ENCODE peak calls at places on chromosome 16, in four cellular contexts. P is brain pericyte, O is small intestine, H is HFF-Myc. X is an unnamed sample.

GRCh38 chr16:70572050-70572925 is 48.7 kb downstream of the SF3B3 start:
- DNase-seq in P (no peak), O (no peak), H (no peak), X (no peak)

GRCh38 chr16:30715777-30716445 is 16.9 kb downstream of the SRCAP start:
- DNase-seq in P (no peak), O (peak), H (no peak), X (no peak)

GRCh38 chr16:72455743-72456659 is 284.0 kb upstream of the PMFBP1 start:
- DNase-seq in P (no peak), O (peak), H (no peak), X (no peak)

GRCh38 chr16:86823895-86824671 is 245.7 kb downstream of the FOXL1 start:
- DNase-seq in P (peak), O (no peak), H (no peak), X (no peak)

GRCh38 chr16:2777231-2777902 is at the start of gene ELOB:
- DNase-seq in P (no peak), O (peak), H (peak), X (peak)

GRCh38 chr16:1548234-1548633 is 14.8 kb downstream of the TMEM204 start:
- DNase-seq in P (no peak), O (no peak), H (no peak), X (no peak)

GRCh38 chr16:51755039-51755501 is 604.0 kb upstream of the SALL1 start:
- DNase-seq in P (no peak), O (no peak), H (no peak), X (no peak)

GRCh38 chr16:3152022-3152272 is 17.1 kb downstream of the ZNF213 start:
- DNase-seq in P (no peak), O (no peak), H (no peak), X (no peak)

GRCh38 chr16:71347146-71347545 is 11.4 kb upstream of the CALB2 start:
- DNase-seq in P (no peak), O (no peak), H (no peak), X (no peak)

GRCh38 chr16:1285669-1286491 is 23.6 kb upstream of the UBE2I start:
- DNase-seq in P (no peak), O (no peak), H (no peak), X (no peak)

GRCh38 chr16:61792194-61792904 is 243.9 kb downstream of the CDH8 start:
- DNase-seq in P (peak), O (no peak), H (peak), X (no peak)

GRCh38 chr16:55466209-55466608 is 12.8 kb upstream of the MMP2 start:
- DNase-seq in P (no peak), O (no peak), H (no peak), X (no peak)

GRCh38 chr16:3021449-3022207 is 1.5 kb downstream of the TNFRSF12A start:
- DNase-seq in P (peak), O (peak), H (peak), X (peak)

GRCh38 chr16:78761427-78761826 is 662.0 kb downstream of the WWOX start:
- DNase-seq in P (no peak), O (no peak), H (no peak), X (no peak)

GRCh38 chr16:75244225-75244792 is 7.1 kb downstream of the BCAR1 start:
- DNase-seq in P (no peak), O (no peak), H (no peak), X (no peak)

GRCh38 chr16:85566502-85567100 is 46.5 kb upstream of the GSE1 start:
- DNase-seq in P (no peak), O (no peak), H (no peak), X (no peak)

GRCh38 chr16:83915491-83915890 is 16.6 kb downstream of the MLYCD start:
- DNase-seq in P (no peak), O (no peak), H (no peak), X (no peak)

GRCh38 chr16:22670551-22670970 is 143.4 kb upstream of the HS3ST2 start:
- DNase-seq in P (no peak), O (no peak), H (no peak), X (no peak)

GRCh38 chr16:71460246-71460645 is 1.8 kb downstream of the ZNF23 start:
- DNase-seq in P (no peak), O (no peak), H (peak), X (no peak)

GRCh38 chr16:22646948-22647556 is 136.4 kb downstream of the NPIPB5 start:
- DNase-seq in P (no peak), O (no peak), H (no peak), X (no peak)

GRCh38 chr16:58011652-58012051 is 10.4 kb downstream of the USB1 start:
- DNase-seq in P (no peak), O (no peak), H (no peak), X (no peak)

GRCh38 chr16:68291227-68291626 is 19.5 kb downstream of the SLC7A6OS start:
- DNase-seq in P (no peak), O (no peak), H (no peak), X (no peak)

GRCh38 chr16:5027575-5028235 is 6.0 kb downstream of the NAGPA start:
- DNase-seq in P (no peak), O (no peak), H (no peak), X (no peak)

GRCh38 chr16:9929836-9930235 is 252.4 kb downstream of the GRIN2A start:
- DNase-seq in P (no peak), O (no peak), H (no peak), X (no peak)

GRCh38 chr16:7183768-7184167 is 148.9 kb upstream of the RBFOX1 start:
- DNase-seq in P (no peak), O (no peak), H (no peak), X (no peak)

GRCh38 chr16:140175-140857 is 1.8 kb upstream of the NPRL3 start:
- DNase-seq in P (no peak), O (no peak), H (no peak), X (no peak)

GRCh38 chr16:29663020-29663828 is at the start of gene SPN:
- DNase-seq in P (no peak), O (peak), H (no peak), X (no peak)

GRCh38 chr16:85936761-85937343 is 37.9 kb downstream of the IRF8 start:
- DNase-seq in P (no peak), O (peak), H (peak), X (no peak)

GRCh38 chr16:14564881-14565687 is 65.0 kb downstream of the PARN start:
- DNase-seq in P (peak), O (peak), H (no peak), X (no peak)

GRCh38 chr16:64880994-64881393 is 240.9 kb downstream of the CDH11 start:
- DNase-seq in P (peak), O (no peak), H (no peak), X (no peak)

GRCh38 chr16:81778861-81779539 is at the start of gene PLCG2:
- DNase-seq in P (no peak), O (peak), H (no peak), X (peak)

GRCh38 chr16:84839956-84840355 is 20.2 kb downstream of the CRISPLD2 start:
- DNase-seq in P (no peak), O (no peak), H (no peak), X (no peak)

GRCh38 chr16:50884066-50884860 is 142.4 kb downstream of the CYLD start:
- DNase-seq in P (no peak), O (no peak), H (no peak), X (no peak)

GRCh38 chr16:892006-892405 is 78.8 kb downstream of the LMF1 start:
- DNase-seq in P (no peak), O (no peak), H (no peak), X (no peak)

GRCh38 chr16:82425661-82426060 is 201.1 kb upstream of the CDH13 start:
- DNase-seq in P (no peak), O (no peak), H (no peak), X (no peak)

GRCh38 chr16:12296991-12297390 is 320.5 kb downstream of the SNX29 start:
- DNase-seq in P (no peak), O (no peak), H (no peak), X (no peak)

GRCh38 chr16:28610595-28611270 is 889 bp upstream of the SULT1A1 start:
- DNase-seq in P (no peak), O (peak), H (no peak), X (no peak)

GRCh38 chr16:4214215-4214621 is 27.7 kb downstream of the SRL start:
- DNase-seq in P (no peak), O (peak), H (peak), X (no peak)

X was measured in progenitor cell of endocrine pancreas.